ENCODE peak calls at places on chromosome 14, in seven cellular contexts. V is T-cell; G is DMS153; B is stimulated activated CD8-positive, alpha-beta memory T cell treated with anti-CD3 and anti-CD28 coated beads, Interleukin-2, amount 100 ng/mL, for 1 hour; C is stimulated activated CD4-positive, alpha-beta T cell treated with anti-CD3 and anti-CD28 coated beads, Interleukin-1b, Interleukin-23, amount 100 ng/mL, for 24 hours; U is occipital lobe; Z is CD8-positive, alpha-beta memory T cell. T is an unnamed sample.

GRCh38 chr14:96245710-96246534 is 10.1 kb upstream of the BDKRB1 start:
- DNase-seq in V (no peak), G (no peak), B (no peak), C (no peak), U (no peak), Z (no peak), T (no peak)

GRCh38 chr14:50116986-50117385 is 614 bp upstream of the VCPKMT start:
- DNase-seq in V (no peak), G (no peak), B (no peak), C (no peak), U (no peak), Z (no peak), T (no peak)

GRCh38 chr14:88468396-88468795 is 82.9 kb downstream of the SPATA7 start:
- DNase-seq in V (no peak), G (no peak), B (no peak), C (no peak), U (no peak), Z (no peak), T (no peak)

GRCh38 chr14:83607682-83608081 is 1922.3 kb upstream of the FLRT2 start:
- DNase-seq in V (no peak), G (no peak), B (no peak), C (no peak), U (no peak), Z (no peak), T (no peak)

GRCh38 chr14:31465113-31465512 is 7.8 kb upstream of the DTD2 start:
- DNase-seq in V (no peak), G (no peak), B (no peak), C (no peak), U (no peak), Z (no peak), T (no peak)

GRCh38 chr14:90511252-90511651 is 114.4 kb downstream of the CALM1 start:
- DNase-seq in V (no peak), G (no peak), B (no peak), C (no peak), U (no peak), Z (no peak), T (no peak)

GRCh38 chr14:44640416-44640815 is 133.3 kb upstream of the FSCB start:
- DNase-seq in V (no peak), G (no peak), B (no peak), C (no peak), U (no peak), Z (no peak), T (no peak)

GRCh38 chr14:63245893-63246292 is 41.6 kb downstream of the RHOJ start:
- DNase-seq in V (no peak), G (no peak), B (no peak), C (no peak), U (no peak), Z (no peak), T (no peak)

GRCh38 chr14:100722367-100722766 is 4.3 kb upstream of the DLK1 start:
- DNase-seq in V (no peak), G (no peak), B (no peak), C (no peak), U (no peak), Z (no peak), T (no peak)